ENCODE peak calls at places on chromosomes 7 and 10, in five cellular contexts. N is CD4-positive, CD25-positive, alpha-beta regulatory T cell; Z is body of pancreas; H is left ventricle myocardium inferior; L is ascending aorta. M is an unnamed sample. For H3K27me3, the result is how much of the 10 kb centered on the place peaks cover.

GRCh38 chr7:131346885-131347592 is 19.4 kb downstream of the MKLN1 start:
- DNase-seq in N (no peak), Z (no peak), H (no peak), L (no peak), M (no peak)

GRCh38 chr7:151608031-151608551 is 88.4 kb upstream of the RHEB start:
- DNase-seq in N (no peak), Z (no peak), H (no peak), L (no peak), M (no peak)

GRCh38 chr7:28739826-28740225 is 218.3 kb downstream of the TRIL start:
- DNase-seq in N (no peak), Z (no peak), H (no peak), L (no peak), M (no peak)

GRCh38 chr7:147909712-147910111 is 680.9 kb upstream of the C7orf33 start:
- DNase-seq in N (no peak), Z (no peak), H (no peak), L (no peak), M (no peak)

GRCh38 chr10:31528834-31529233 is 209.8 kb downstream of the ZEB1 start:
- DNase-seq in N (no peak), Z (no peak), H (no peak), L (no peak), M (no peak)

GRCh38 chr7:901388-902154 is 25.2 kb downstream of the GET4 start:
- DNase-seq in N (no peak), Z (peak), H (peak), L (no peak), M (no peak)

GRCh38 chr10:71621263-71621751 is 98.3 kb downstream of the C10orf105 start:
- DNase-seq in N (no peak), Z (peak), H (no peak), L (no peak), M (no peak)

GRCh38 chr10:86871563-86872183 is 85.7 kb downstream of the MMRN2 start:
- DNase-seq in N (no peak), Z (no peak), H (no peak), L (no peak), M (no peak)

GRCh38 chr10:124020871-124021823 is 72.3 kb downstream of the CHST15 start:
- DNase-seq in N (no peak), Z (no peak), H (no peak), L (no peak), M (no peak)

GRCh38 chr10:3702569-3702968 is 82.4 kb downstream of the KLF6 start:
- DNase-seq in N (no peak), Z (no peak), H (no peak), L (no peak), M (no peak)

GRCh38 chr10:63083904-63084689 is 49.0 kb upstream of the NRBF2 start:
- DNase-seq in N (peak), Z (peak), H (peak), L (peak), M (no peak)

GRCh38 chr7:42700376-42701327 is 211.2 kb downstream of the C7orf25 start:
- DNase-seq in N (no peak), Z (peak), H (no peak), L (no peak), M (no peak)

GRCh38 chr10:109114578-109114977 is 808.7 kb downstream of the XPNPEP1 start:
- DNase-seq in N (no peak), Z (no peak), H (no peak), L (no peak), M (no peak)

GRCh38 chr10:96333091-96333490 is 25.7 kb downstream of the OPALIN start:
- DNase-seq in N (peak), Z (no peak), H (no peak), L (no peak), M (no peak)

GRCh38 chr7:151727579-151728285 is 149.2 kb downstream of the PRKAG2 start:
- DNase-seq in N (no peak), Z (peak), H (peak), L (peak), M (no peak)

GRCh38 chr10:12526311-12526710 is 177.0 kb downstream of the CAMK1D start:
- DNase-seq in N (no peak), Z (no peak), H (no peak), L (no peak), M (no peak)

GRCh38 chr7:42677751-42678231 is 234.1 kb downstream of the C7orf25 start:
- DNase-seq in N (no peak), Z (peak), H (no peak), L (no peak), M (no peak)

GRCh38 chr10:12984165-12984747 is 17.3 kb downstream of the CCDC3 start:
- DNase-seq in N (no peak), Z (no peak), H (no peak), L (no peak), M (no peak)

GRCh38 chr10:27620425-27621397 is 116.6 kb downstream of the RAB18 start:
- DNase-seq in N (no peak), Z (peak), H (peak), L (peak), M (no peak)

GRCh38 chr10:15548331-15548730 is 171.4 kb downstream of the ITGA8 start:
- DNase-seq in N (no peak), Z (no peak), H (no peak), L (no peak), M (no peak)

DNA sequence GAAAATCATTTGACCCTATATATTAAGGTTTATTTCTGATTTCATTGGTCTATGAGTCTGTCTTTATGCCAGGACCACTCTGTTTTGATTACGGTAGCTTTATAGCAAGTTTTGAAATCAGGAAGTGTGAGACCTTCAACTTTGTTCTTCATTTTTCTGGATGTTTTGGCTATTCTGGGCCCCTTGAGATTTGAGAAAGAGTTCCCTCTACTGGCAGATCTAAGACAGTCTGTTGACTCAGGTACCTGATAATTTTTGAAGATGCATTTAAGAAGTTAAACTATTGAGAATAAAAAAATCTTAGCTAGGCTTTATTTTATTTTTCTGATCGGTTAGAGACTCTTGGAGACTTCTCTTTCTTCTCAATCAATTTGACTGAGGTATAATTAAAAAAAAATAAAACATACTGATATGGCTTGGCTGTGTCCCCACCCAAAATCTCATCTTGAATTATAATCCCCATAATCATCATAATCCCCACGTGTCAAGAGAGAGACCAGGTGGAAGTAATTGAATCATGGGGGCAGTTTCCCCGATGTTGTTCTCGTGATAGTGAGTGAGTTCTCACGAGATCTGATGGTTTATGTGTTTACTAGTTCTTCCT is 209.2 kb downstream of the SNX10 start:
- DNase-seq in N (peak), Z (no peak), H (no peak), L (no peak), M (no peak)
- H3K27me3 ChIP-seq in N (under half), Z (under half), H (under half), L (under half), M (under half)

GRCh38 chr7:5423844-5424688 is 432 bp upstream of the TNRC18 start:
- DNase-seq in N (peak), Z (peak), H (peak), L (peak), M (peak)
- H3K27me3 ChIP-seq in N (under half), Z (under half), H (under half), L (under half), M (half or more)

DNA sequence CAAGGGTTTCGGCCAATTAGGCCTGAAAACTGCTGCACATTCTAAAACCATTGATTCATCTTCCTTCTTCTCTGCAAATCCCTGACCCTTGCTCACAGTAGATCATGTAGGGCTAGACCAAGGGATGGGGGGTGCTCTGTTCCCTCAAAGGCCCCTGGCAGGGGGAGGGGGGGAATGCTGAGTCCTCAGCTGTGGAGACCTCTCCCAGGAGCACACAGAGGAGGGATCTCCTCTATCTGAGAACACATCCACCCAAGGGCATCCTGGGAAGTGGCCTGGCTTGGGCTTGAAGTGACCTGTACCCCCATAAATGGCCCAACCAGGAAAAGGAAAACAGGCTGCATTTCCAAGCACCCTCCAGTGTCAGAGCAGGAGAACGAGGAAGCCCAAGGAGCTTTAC is 1.0 kb upstream of the CDHR1 start:
- DNase-seq in N (no peak), Z (no peak), H (no peak), L (no peak), M (no peak)
- H3K27me3 ChIP-seq in N (under half), Z (under half), H (half or more), L (under half), M (under half)

GRCh38 chr7:29809533-29810155 is 3.3 kb downstream of the WIPF3 start:
- DNase-seq in N (no peak), Z (no peak), H (no peak), L (no peak), M (no peak)
- H3K27me3 ChIP-seq in N (under half), Z (under half), H (under half), L (under half), M (half or more)

M was measured in CD4-positive, alpha-beta T cell.